ENCODE peak calls at places on chromosomes 1 and 21, in four cellular contexts. One of them, this sample, is unnamed.
A peak's percentile ranks its signal among the peaks of the same experiment; 100 is the strongest.

GRCh38 chr1:170685166-170685565 is 21.2 kb downstream of the PRRX1 start:
- DNase-seq in K562: no peak
- DNase-seq in A549: no peak
- DNase-seq in HepG2: no peak
- DNase-seq in this sample: no peak

GRCh38 chr1:9539829-9540550 is 725 bp downstream of the SLC25A33 start:
- DNase-seq in K562: peak; percentile 84
- DNase-seq in A549: peak; percentile 46
- DNase-seq in HepG2: no peak
- DNase-seq in this sample: peak; percentile 44

GRCh38 chr1:221497051-221497450 is 244.8 kb downstream of the DUSP10 start:
- DNase-seq in K562: no peak
- DNase-seq in A549: no peak
- DNase-seq in HepG2: no peak
- DNase-seq in this sample: no peak

GRCh38 chr1:190193508-190193907 is 284.2 kb downstream of the BRINP3 start:
- DNase-seq in K562: no peak
- DNase-seq in A549: no peak
- DNase-seq in HepG2: no peak
- DNase-seq in this sample: no peak

GRCh38 chr21:39062196-39062900 is 120.9 kb downstream of the PSMG1 start:
- DNase-seq in K562: no peak
- DNase-seq in A549: no peak
- DNase-seq in HepG2: no peak
- DNase-seq in this sample: no peak

GRCh38 chr1:43280683-43281082 is 4.7 kb downstream of the C1orf210 start:
- DNase-seq in K562: no peak
- DNase-seq in A549: no peak
- DNase-seq in HepG2: no peak
- DNase-seq in this sample: no peak

GRCh38 chr1:225919906-225920305 is 4.1 kb downstream of the PYCR2 start:
- DNase-seq in K562: no peak
- DNase-seq in A549: no peak
- DNase-seq in HepG2: no peak
- DNase-seq in this sample: no peak

GRCh38 chr1:112937495-112937894 is 18.5 kb downstream of the SLC16A1 start:
- DNase-seq in K562: no peak
- DNase-seq in A549: no peak
- DNase-seq in HepG2: no peak
- DNase-seq in this sample: no peak

GRCh38 chr1:12447301-12447700 is 170.7 kb downstream of the DHRS3 start:
- DNase-seq in K562: no peak
- DNase-seq in A549: no peak
- DNase-seq in HepG2: no peak
- DNase-seq in this sample: no peak

GRCh38 chr1:189658381-189658780 is 819.3 kb downstream of the BRINP3 start:
- DNase-seq in K562: no peak
- DNase-seq in A549: no peak
- DNase-seq in HepG2: peak; percentile 10
- DNase-seq in this sample: no peak

GRCh38 chr1:182098301-182098700 is 36.8 kb upstream of the ZNF648 start:
- DNase-seq in K562: no peak
- DNase-seq in A549: no peak
- DNase-seq in HepG2: no peak
- DNase-seq in this sample: no peak

GRCh38 chr1:112457241-112457640 is 51.5 kb upstream of the WNT2B start:
- DNase-seq in K562: no peak
- DNase-seq in A549: no peak
- DNase-seq in HepG2: no peak
- DNase-seq in this sample: no peak

GRCh38 chr1:76106719-76107235 is 32.2 kb downstream of the ST6GALNAC3 start:
- DNase-seq in K562: no peak
- DNase-seq in A549: no peak
- DNase-seq in HepG2: no peak
- DNase-seq in this sample: no peak

GRCh38 chr1:55233149-55233777 is 18.1 kb upstream of the USP24 start:
- DNase-seq in K562: no peak
- DNase-seq in A549: no peak
- DNase-seq in HepG2: peak; percentile 81
- DNase-seq in this sample: no peak

GRCh38 chr1:3910049-3910731 is 10.1 kb upstream of the C1orf174 start:
- DNase-seq in K562: no peak
- DNase-seq in A549: no peak
- DNase-seq in HepG2: no peak
- DNase-seq in this sample: no peak

GRCh38 chr1:43835141-43836021 is 98.2 kb upstream of the ARTN start:
- DNase-seq in K562: peak; percentile 61
- DNase-seq in A549: no peak
- DNase-seq in HepG2: no peak
- DNase-seq in this sample: no peak

GRCh38 chr1:150621497-150622113 is 7.8 kb downstream of the ENSA start:
- DNase-seq in K562: peak; percentile 31
- DNase-seq in A549: peak; percentile 64
- DNase-seq in HepG2: peak; percentile 48
- DNase-seq in this sample: peak; percentile 37

GRCh38 chr21:36127250-36127904 is 7.5 kb upstream of the CBR3 start:
- DNase-seq in K562: no peak
- DNase-seq in A549: no peak
- DNase-seq in HepG2: peak; percentile 8
- DNase-seq in this sample: no peak

GRCh38 chr1:164746677-164747076 is 187.7 kb downstream of the PBX1 start:
- DNase-seq in K562: no peak
- DNase-seq in A549: no peak
- DNase-seq in HepG2: no peak
- DNase-seq in this sample: no peak

GRCh38 chr1:164754088-164754600 is 195.2 kb downstream of the PBX1 start:
- DNase-seq in K562: no peak
- DNase-seq in A549: no peak
- DNase-seq in HepG2: no peak
- DNase-seq in this sample: no peak

GRCh38 chr1:164743991-164744390 is 185.0 kb downstream of the PBX1 start:
- DNase-seq in K562: no peak
- DNase-seq in A549: no peak
- DNase-seq in HepG2: no peak
- DNase-seq in this sample: no peak

GRCh38 chr1:164753521-164754077 is 194.6 kb downstream of the PBX1 start:
- DNase-seq in K562: no peak
- DNase-seq in A549: no peak
- DNase-seq in HepG2: no peak
- DNase-seq in this sample: no peak

GRCh38 chr1:164748253-164748899 is 189.4 kb downstream of the PBX1 start:
- DNase-seq in K562: no peak
- DNase-seq in A549: peak; percentile 44
- DNase-seq in HepG2: peak; percentile 10
- DNase-seq in this sample: no peak
- TF ChIP-seq NR3C1 in K562: no peak
- TF ChIP-seq NR3C1 in A549: no peak
- TF ChIP-seq NR3C1 in HepG2: no peak
- TF ChIP-seq NR3C1 in this sample: no peak

DNA sequence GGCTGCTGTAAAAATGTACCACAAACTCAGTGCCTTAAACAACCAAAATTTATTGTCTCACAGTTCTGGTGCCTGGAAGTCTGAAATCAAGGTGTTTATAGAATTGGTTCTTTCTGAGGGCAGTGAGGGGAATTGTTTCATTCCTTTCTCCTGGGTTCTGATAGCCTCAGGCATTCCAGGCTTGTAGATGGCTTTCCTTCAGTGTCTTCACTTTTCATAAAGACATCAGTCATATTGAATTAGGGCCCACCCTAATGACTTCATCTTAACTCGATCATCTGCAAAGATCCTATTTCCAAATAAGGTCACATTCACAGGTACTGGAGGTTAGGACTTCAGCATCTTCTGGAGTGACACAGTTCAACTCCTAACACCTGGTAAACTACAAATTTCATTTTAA is 15.0 kb downstream of the CDKN2C start:
- DNase-seq in K562: no peak
- DNase-seq in A549: no peak
- DNase-seq in HepG2: no peak
- DNase-seq in this sample: no peak
- TF ChIP-seq MAX in K562: no peak
- TF ChIP-seq MAX in A549: no peak
- TF ChIP-seq MAX in HepG2: no peak
- TF ChIP-seq MAX in this sample: no peak

GRCh38 chr21:37848721-37849490 is 67.4 kb downstream of the KCNJ6 start:
- DNase-seq in K562: no peak
- DNase-seq in A549: no peak
- DNase-seq in HepG2: no peak
- DNase-seq in this sample: no peak
- TF ChIP-seq NR3C1 in K562: no peak
- TF ChIP-seq NR3C1 in A549: no peak
- TF ChIP-seq NR3C1 in HepG2: no peak
- TF ChIP-seq NR3C1 in this sample: no peak

GRCh38 chr21:31897311-31897710 is 24.5 kb downstream of the HUNK start:
- DNase-seq in K562: no peak
- DNase-seq in A549: no peak
- DNase-seq in HepG2: no peak
- DNase-seq in this sample: no peak
- TF ChIP-seq MAX in K562: no peak
- TF ChIP-seq MAX in A549: no peak
- TF ChIP-seq MAX in HepG2: no peak
- TF ChIP-seq MAX in this sample: no peak

GRCh38 chr1:244241438-244241837 is 190.4 kb downstream of the ZBTB18 start:
- DNase-seq in K562: no peak
- DNase-seq in A549: no peak
- DNase-seq in HepG2: no peak
- DNase-seq in this sample: no peak

GRCh38 chr1:244248426-244248825 is 197.3 kb downstream of the ZBTB18 start:
- DNase-seq in K562: no peak
- DNase-seq in A549: no peak
- DNase-seq in HepG2: no peak
- DNase-seq in this sample: no peak

GRCh38 chr1:244242446-244242845 is 191.4 kb downstream of the ZBTB18 start:
- DNase-seq in K562: no peak
- DNase-seq in A549: no peak
- DNase-seq in HepG2: no peak
- DNase-seq in this sample: no peak

GRCh38 chr1:244246334-244246733 is 195.3 kb downstream of the ZBTB18 start:
- DNase-seq in K562: no peak
- DNase-seq in A549: no peak
- DNase-seq in HepG2: no peak
- DNase-seq in this sample: no peak
- TF ChIP-seq NR3C1 in K562: no peak
- TF ChIP-seq NR3C1 in A549: no peak
- TF ChIP-seq NR3C1 in HepG2: no peak
- TF ChIP-seq NR3C1 in this sample: no peak

DNA sequence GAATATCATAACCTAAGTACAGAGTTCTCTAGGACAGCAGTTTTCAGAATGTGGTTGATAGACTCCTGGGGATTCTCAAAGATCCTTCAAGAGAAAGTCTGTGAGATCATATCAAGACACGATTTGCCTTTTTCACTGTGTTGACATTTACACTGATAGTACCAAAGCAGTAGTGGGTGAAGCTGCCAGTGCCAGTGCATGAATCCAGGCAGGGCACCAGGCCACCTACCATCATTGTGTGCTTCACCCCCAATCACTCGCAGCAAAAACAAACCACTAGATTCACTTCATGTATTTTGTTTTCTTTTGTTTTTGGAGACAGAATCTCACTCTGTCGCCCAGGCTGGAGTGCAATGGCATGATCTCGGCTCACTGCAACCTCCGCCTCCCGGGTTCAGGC is 23.9 kb downstream of the DNAJC16 start:
- DNase-seq in K562: no peak
- DNase-seq in A549: no peak
- DNase-seq in HepG2: no peak
- DNase-seq in this sample: no peak
- TF ChIP-seq MAX in K562: no peak
- TF ChIP-seq MAX in A549: no peak
- TF ChIP-seq MAX in HepG2: no peak
- TF ChIP-seq MAX in this sample: no peak

GRCh38 chr1:153087692-153088091 is 6.6 kb downstream of the SPRR2E start:
- DNase-seq in K562: no peak
- DNase-seq in A549: no peak
- DNase-seq in HepG2: no peak
- DNase-seq in this sample: no peak

DNA sequence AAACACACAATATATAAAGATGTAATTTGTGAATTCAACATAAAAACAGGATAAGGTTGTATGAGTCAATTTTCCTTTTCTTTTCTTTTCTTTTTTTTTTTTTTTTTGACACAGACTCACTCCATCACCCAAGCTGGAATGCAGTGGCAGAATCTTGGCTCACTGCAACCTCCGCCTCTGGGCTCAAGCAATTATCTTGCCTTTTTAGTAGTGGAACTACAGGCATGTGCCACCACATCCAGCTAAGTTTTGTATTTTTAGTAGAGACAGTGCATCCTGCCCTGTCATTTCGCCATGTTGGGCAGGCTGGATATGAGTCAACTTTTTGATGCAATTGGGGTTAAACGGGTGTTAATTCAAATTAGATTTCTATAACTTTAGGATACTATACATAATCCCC is 10.3 kb upstream of the SPRR2B start:
- DNase-seq in K562: no peak
- DNase-seq in A549: no peak
- DNase-seq in HepG2: no peak
- DNase-seq in this sample: no peak
- TF ChIP-seq NR3C1 in K562: no peak
- TF ChIP-seq NR3C1 in A549: no peak
- TF ChIP-seq NR3C1 in HepG2: no peak
- TF ChIP-seq NR3C1 in this sample: no peak

GRCh38 chr1:94322696-94323095 is 85.3 kb upstream of the ARHGAP29 start:
- DNase-seq in K562: no peak
- DNase-seq in A549: peak; percentile 25
- DNase-seq in HepG2: no peak
- DNase-seq in this sample: no peak
- TF ChIP-seq MAX in K562: no peak
- TF ChIP-seq MAX in A549: no peak
- TF ChIP-seq MAX in HepG2: no peak
- TF ChIP-seq MAX in this sample: no peak

GRCh38 chr21:25934771-25935224 is 200.0 kb downstream of the GABPA start:
- DNase-seq in K562: no peak
- DNase-seq in A549: peak; percentile 15
- DNase-seq in HepG2: peak; percentile 44
- DNase-seq in this sample: no peak
- TF ChIP-seq NR3C1 in K562: no peak
- TF ChIP-seq NR3C1 in A549: no peak
- TF ChIP-seq NR3C1 in HepG2: no peak
- TF ChIP-seq NR3C1 in this sample: no peak

DNA sequence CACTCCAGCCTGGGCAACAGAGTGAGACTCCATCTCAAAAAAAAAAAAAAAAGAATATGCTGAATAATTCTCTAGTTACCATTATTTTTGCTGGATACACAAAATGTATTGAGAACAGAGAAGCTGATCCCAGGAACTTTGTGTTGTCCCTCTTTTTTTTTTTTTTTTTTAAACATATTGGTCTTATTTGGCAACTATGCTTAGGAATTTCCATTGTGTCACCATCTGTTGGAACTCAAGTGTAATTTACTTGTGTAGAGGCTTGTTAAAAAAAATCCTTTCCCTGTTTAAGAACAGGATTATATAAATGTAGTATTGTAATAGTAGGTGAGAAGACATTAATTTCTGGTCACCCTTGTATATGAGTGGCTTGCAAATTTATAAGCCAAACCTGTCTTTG is 28.6 kb downstream of the CAMSAP2 start:
- DNase-seq in K562: no peak
- DNase-seq in A549: no peak
- DNase-seq in HepG2: no peak
- DNase-seq in this sample: no peak
- TF ChIP-seq MAX in K562: no peak
- TF ChIP-seq MAX in A549: no peak
- TF ChIP-seq MAX in HepG2: no peak
- TF ChIP-seq MAX in this sample: no peak

This sample was measured in WTC11.